ENCODE peak calls at places on chromosomes 16 and 17, in six cellular contexts. B is activated CD4-positive, CD25-positive, alpha-beta regulatory T cell treated with anti-CD3 and anti-CD28 coated beads, Interleukin-2, amount 50 U/mL, for 16 hours; I is AG20443; F is brain pericyte; W is NCI-H2081; D is activated naive CD4-positive, alpha-beta T cell. O is an unnamed sample.

GRCh38 chr17:66347661-66348604 is 45.5 kb downstream of the PRKCA start:
- DNase-seq in B (no peak), I (no peak), F (no peak), W (peak), D (no peak), O (no peak)

GRCh38 chr17:4724655-4725054 is 6.6 kb upstream of the MED11 start:
- DNase-seq in B (no peak), I (no peak), F (no peak), W (no peak), D (no peak), O (no peak)

GRCh38 chr16:23943604-23944003 is 107.8 kb downstream of the PRKCB start:
- DNase-seq in B (no peak), I (no peak), F (no peak), W (no peak), D (no peak), O (no peak)

GRCh38 chr17:6567528-6568185 is 11.3 kb upstream of the PITPNM3 start:
- DNase-seq in B (no peak), I (no peak), F (no peak), W (no peak), D (no peak), O (no peak)

GRCh38 chr17:59763861-59764260 is 56.4 kb downstream of the VMP1 start:
- DNase-seq in B (no peak), I (peak), F (no peak), W (no peak), D (no peak), O (no peak)

GRCh38 chr17:37384560-37385160 is 8.9 kb downstream of the C17orf78 start:
- DNase-seq in B (no peak), I (no peak), F (no peak), W (no peak), D (no peak), O (no peak)

GRCh38 chr16:58797137-58797801 is 63.2 kb upstream of the GOT2 start:
- DNase-seq in B (no peak), I (no peak), F (no peak), W (no peak), D (no peak), O (no peak)

GRCh38 chr16:84115919-84116719 is 623 bp downstream of the MBTPS1 start:
- DNase-seq in B (peak), I (peak), F (no peak), W (no peak), D (no peak), O (peak)

GRCh38 chr16:57091990-57092785 is at the start of gene CPNE2:
- DNase-seq in B (no peak), I (peak), F (no peak), W (peak), D (peak), O (no peak)

GRCh38 chr17:76633628-76634328 is 9.8 kb downstream of the ST6GALNAC1 start:
- DNase-seq in B (no peak), I (no peak), F (no peak), W (no peak), D (no peak), O (no peak)

GRCh38 chr16:89720520-89720858 is 209 bp downstream of the VPS9D1 start:
- DNase-seq in B (no peak), I (no peak), F (no peak), W (no peak), D (no peak), O (no peak)

GRCh38 chr17:1423456-1424135 is 23.6 kb upstream of the YWHAE start:
- DNase-seq in B (no peak), I (no peak), F (no peak), W (no peak), D (no peak), O (no peak)

GRCh38 chr17:61972311-61972710 is 44.5 kb upstream of the INTS2 start:
- DNase-seq in B (no peak), I (no peak), F (no peak), W (no peak), D (no peak), O (no peak)

GRCh38 chr17:63961355-63962207 is 11.1 kb downstream of the SCN4A start:
- DNase-seq in B (no peak), I (peak), F (no peak), W (no peak), D (no peak), O (no peak)

GRCh38 chr17:82050761-82051641 is 610 bp downstream of the RFNG start:
- DNase-seq in B (no peak), I (peak), F (no peak), W (no peak), D (no peak), O (no peak)

GRCh38 chr16:47055136-47055885 is 81.8 kb upstream of the DNAJA2 start:
- DNase-seq in B (no peak), I (no peak), F (no peak), W (no peak), D (no peak), O (no peak)

GRCh38 chr16:66058181-66058580 is 308.3 kb upstream of the CDH5 start:
- DNase-seq in B (no peak), I (peak), F (no peak), W (no peak), D (no peak), O (no peak)

GRCh38 chr17:7862692-7863437 is 5.1 kb downstream of the CYB5D1 start:
- DNase-seq in B (no peak), I (peak), F (no peak), W (no peak), D (no peak), O (no peak)

GRCh38 chr16:9311303-9311954 is 220.0 kb downstream of the HAPSTR1 start:
- DNase-seq in B (no peak), I (no peak), F (no peak), W (no peak), D (no peak), O (no peak)

GRCh38 chr16:88504489-88505404 is 51.7 kb downstream of the ZFPM1 start:
- DNase-seq in B (no peak), I (no peak), F (no peak), W (no peak), D (no peak), O (no peak)

GRCh38 chr17:1562178-1562643 is 381 bp downstream of the PITPNA start:
- DNase-seq in B (no peak), I (no peak), F (no peak), W (no peak), D (no peak), O (no peak)

GRCh38 chr16:54208262-54208661 is 78.3 kb downstream of the IRX3 start:
- DNase-seq in B (no peak), I (peak), F (no peak), W (no peak), D (no peak), O (no peak)

O was measured in central memory CD8-positive, alpha-beta T cell.